ENCODE peak calls at places on chromosome 14, in seven cellular contexts. G is IMR-90, N is endothelial cell, W is suprapubic skin, A is thoracic aorta, F is nephron progenitor cell, R is A549. S is an unnamed sample.

GRCh38 chr14:105019861-105020814 is 745 bp downstream of the CDCA4 start:
- DNase-seq in G (peak; percentile 49), N (peak; percentile 73), W (no peak), A (no peak), F (peak; percentile 70), R (no peak), S (peak; percentile 32)

GRCh38 chr14:59464651-59465569 is at the start of gene GPR135:
- DNase-seq in G (peak; percentile 56), N (peak; percentile 66), W (peak; percentile 82), A (no peak), F (peak; percentile 91), R (no peak), S (peak; percentile 37)

GRCh38 chr14:37721976-37722659 is 126.7 kb downstream of the TTC6 start:
- DNase-seq in G (peak; percentile 11), N (no peak), W (no peak), A (no peak), F (no peak), R (no peak), S (no peak)

GRCh38 chr14:104264495-104265265 is 126.3 kb downstream of the KIF26A start:
- DNase-seq in G (no peak), N (no peak), W (no peak), A (no peak), F (no peak), R (no peak), S (no peak)

GRCh38 chr14:61720302-61720677 is 25.0 kb downstream of the HIF1A start:
- DNase-seq in G (no peak), N (no peak), W (no peak), A (no peak), F (no peak), R (no peak), S (no peak)

GRCh38 chr14:95998656-95999055 is 40.5 kb upstream of the C14orf132 start:
- DNase-seq in G (peak; percentile 53), N (no peak), W (no peak), A (no peak), F (no peak), R (no peak), S (no peak)

GRCh38 chr14:81176224-81176623 is 44.5 kb downstream of the GTF2A1 start:
- DNase-seq in G (no peak), N (no peak), W (no peak), A (no peak), F (no peak), R (no peak), S (peak; percentile 43)

GRCh38 chr14:94593376-94593748 is 12.1 kb downstream of the SERPINA5 start:
- DNase-seq in G (no peak), N (no peak), W (no peak), A (no peak), F (no peak), R (no peak), S (no peak)

GRCh38 chr14:103130965-103131364 is 7.7 kb downstream of the TNFAIP2 start:
- DNase-seq in G (peak; percentile 90), N (no peak), W (no peak), A (no peak), F (no peak), R (no peak), S (no peak)

GRCh38 chr14:97217094-97217885 is 420.1 kb downstream of the VRK1 start:
- DNase-seq in G (no peak), N (no peak), W (no peak), A (no peak), F (no peak), R (no peak), S (no peak)

GRCh38 chr14:88948199-88948598 is 123.7 kb downstream of the TTC8 start:
- DNase-seq in G (peak; percentile 11), N (no peak), W (no peak), A (no peak), F (no peak), R (no peak), S (no peak)

GRCh38 chr14:67003009-67003753 is 186.1 kb upstream of the GARIN2 start:
- DNase-seq in G (no peak), N (no peak), W (no peak), A (no peak), F (no peak), R (no peak), S (no peak)

GRCh38 chr14:105528197-105528858 is 1.9 kb downstream of the TMEM121 start:
- DNase-seq in G (peak; percentile 62), N (peak; percentile 84), W (no peak), A (no peak), F (peak; percentile 86), R (peak; percentile 76), S (peak; percentile 56)

GRCh38 chr14:73233564-73233963 is 3.7 kb upstream of the PAPLN start:
- DNase-seq in G (no peak), N (no peak), W (no peak), A (no peak), F (no peak), R (no peak), S (no peak)

GRCh38 chr14:66645716-66646115 is 137.8 kb downstream of the GPHN start:
- DNase-seq in G (peak; percentile 8), N (no peak), W (no peak), A (no peak), F (no peak), R (no peak), S (no peak)

GRCh38 chr14:80325112-80325511 is 113.8 kb upstream of the DIO2 start:
- DNase-seq in G (no peak), N (no peak), W (no peak), A (no peak), F (no peak), R (no peak), S (no peak)

DNA sequence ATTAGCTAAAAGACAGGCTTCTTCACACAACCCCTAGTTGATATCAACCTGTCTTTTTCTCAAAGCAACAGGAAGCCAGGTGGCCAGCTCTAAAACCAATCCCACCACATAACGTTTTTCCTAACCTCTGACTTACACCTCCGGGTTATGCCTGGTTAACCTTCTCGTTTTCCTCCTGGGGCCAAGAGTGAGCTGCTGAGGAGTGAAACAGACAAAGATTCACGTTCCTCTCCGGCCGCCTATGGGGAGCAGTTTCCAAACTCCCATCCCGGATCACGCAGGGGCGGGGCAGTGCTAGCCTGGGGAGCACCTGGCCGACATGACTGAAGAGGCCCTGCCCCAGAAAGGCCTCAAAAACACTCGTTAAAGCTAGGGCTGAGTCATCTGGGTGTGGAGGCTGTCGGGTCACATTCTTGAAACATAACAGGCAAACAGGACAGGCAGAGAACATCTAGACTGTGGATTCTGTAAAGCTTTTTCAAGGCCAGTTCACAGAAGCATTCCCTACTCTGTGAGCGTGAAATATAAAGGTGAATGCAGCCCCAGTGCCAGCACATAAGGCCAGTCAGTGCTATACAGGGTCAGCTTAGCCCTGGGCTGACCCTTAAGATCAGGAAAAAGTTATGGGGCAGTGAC is 25.9 kb upstream of the LGALS3 start:
- DNase-seq in G (peak; percentile 95), N (no peak), W (peak; percentile 94), A (peak; percentile 31), F (peak; percentile 36), R (peak; percentile 92), S (peak; percentile 64)
- TF ChIP-seq CTCF in G (no peak), N (no peak), W (no peak), A (no peak), F (no peak), R (no peak), S (no peak)

GRCh38 chr14:30607156-30607780 is 14.9 kb upstream of the SCFD1 start:
- DNase-seq in G (peak; percentile 56), N (no peak), W (no peak), A (no peak), F (no peak), R (no peak), S (no peak)

GRCh38 chr14:30608533-30609006 is 13.5 kb upstream of the SCFD1 start:
- DNase-seq in G (peak; percentile 59), N (no peak), W (no peak), A (no peak), F (no peak), R (no peak), S (no peak)

GRCh38 chr14:30614155-30614554 is 8.0 kb upstream of the SCFD1 start:
- DNase-seq in G (no peak), N (no peak), W (no peak), A (no peak), F (no peak), R (no peak), S (no peak)

GRCh38 chr14:30610719-30611388 is 11.3 kb upstream of the SCFD1 start:
- DNase-seq in G (peak; percentile 81), N (peak; percentile 33), W (no peak), A (no peak), F (no peak), R (peak; percentile 13), S (no peak)
- TF ChIP-seq CTCF in G (peak; percentile 53), N (no peak), W (no peak), A (no peak), F (no peak), R (peak; percentile 23), S (no peak)

DNA sequence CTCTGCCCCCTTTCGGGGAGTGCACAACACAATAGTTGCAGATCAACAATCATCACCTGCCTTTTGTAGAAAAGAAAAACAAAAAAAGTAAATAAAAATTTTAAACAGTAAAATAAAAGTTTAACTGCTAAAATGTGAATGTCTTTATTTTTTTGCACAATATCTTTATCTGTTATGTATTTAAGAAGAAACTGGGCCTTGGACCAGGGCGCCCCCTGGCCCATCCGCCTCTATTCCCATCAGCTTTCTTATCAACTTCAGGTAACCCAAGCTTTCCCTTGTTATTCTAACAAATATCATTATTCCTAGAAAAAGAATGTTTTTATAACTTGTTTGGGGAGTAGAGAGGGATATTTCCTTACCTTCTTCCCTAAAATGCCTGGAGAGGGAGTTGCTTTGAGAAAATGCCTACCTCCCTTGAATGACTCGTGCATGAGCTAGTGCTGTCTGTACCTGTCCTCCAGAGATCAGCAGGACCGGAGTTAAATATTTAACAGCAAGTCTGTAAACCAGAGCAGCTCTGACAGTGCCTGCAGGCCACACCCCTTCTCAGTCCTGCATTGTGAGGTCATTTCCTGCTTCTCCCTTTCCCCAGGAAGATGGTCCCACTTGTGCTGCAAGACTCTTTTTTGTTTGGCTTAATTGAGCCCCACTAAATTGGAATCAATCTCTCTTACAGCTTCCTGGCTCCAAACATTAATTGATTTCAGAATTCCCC is 192.8 kb upstream of the RGS6 start:
- DNase-seq in G (peak; percentile 43), N (peak; percentile 35), W (no peak), A (no peak), F (no peak), R (peak; percentile 14), S (no peak)
- TF ChIP-seq CTCF in G (no peak), N (no peak), W (no peak), A (no peak), F (no peak), R (no peak), S (no peak)

GRCh38 chr14:78593949-78594348 is 423.8 kb downstream of the NRXN3 start:
- DNase-seq in G (no peak), N (no peak), W (no peak), A (no peak), F (no peak), R (no peak), S (no peak)

GRCh38 chr14:78598046-78598652 is 428.0 kb downstream of the NRXN3 start:
- DNase-seq in G (peak; percentile 26), N (peak; percentile 67), W (no peak), A (no peak), F (peak; percentile 72), R (peak; percentile 68), S (no peak)

DNA sequence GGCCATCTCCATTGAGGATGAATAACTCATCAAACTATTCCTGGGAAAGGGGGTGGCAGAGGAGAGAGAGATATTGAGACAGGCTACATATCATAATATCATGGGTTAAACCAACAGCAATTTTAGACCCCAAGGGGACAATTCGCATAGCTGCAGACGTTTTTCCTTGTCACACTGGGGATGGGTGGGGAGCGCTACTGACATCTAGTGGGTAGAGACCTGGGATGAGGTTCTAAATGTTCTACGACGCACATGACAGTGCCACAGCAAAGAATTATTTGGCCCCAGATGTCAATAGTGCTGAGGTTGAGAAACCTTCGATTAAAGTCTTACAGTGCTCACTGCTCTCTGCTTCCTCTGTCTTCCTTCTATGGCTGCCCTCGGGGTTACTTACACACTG is 425.6 kb downstream of the NRXN3 start:
- DNase-seq in G (no peak), N (peak; percentile 33), W (no peak), A (no peak), F (peak; percentile 13), R (no peak), S (no peak)
- TF ChIP-seq CTCF in G (peak; percentile 5), N (no peak), W (no peak), A (no peak), F (peak; percentile 22), R (no peak), S (no peak)

S was measured in omental fat pad.